ENCODE peak calls at places on chromosomes 2 and 18, in four cellular contexts. K is endothelial cell of umbilical vein, S is upper lobe of left lung, Q is stomach. P is an unnamed sample.

GRCh38 chr2:137708311-137708710 is 256.0 kb upstream of the HNMT start:
- DNase-seq in K (no peak), S (peak), Q (no peak), P (no peak)

GRCh38 chr2:170715932-170716777 is 1.0 kb downstream of the SP5 start:
- DNase-seq in K (no peak), S (peak), Q (peak), P (no peak)

GRCh38 chr2:8577573-8577972 is 104.3 kb upstream of the ID2 start:
- DNase-seq in K (no peak), S (no peak), Q (peak), P (no peak)

GRCh38 chr18:62963522-62963921 is 248.2 kb downstream of the PHLPP1 start:
- DNase-seq in K (no peak), S (no peak), Q (no peak), P (no peak)

GRCh38 chr2:149806651-149807050 is 219.1 kb upstream of the MMADHC start:
- DNase-seq in K (no peak), S (no peak), Q (no peak), P (no peak)

GRCh38 chr2:47833516-47833968 is 50.6 kb downstream of the MSH6 start:
- DNase-seq in K (no peak), S (no peak), Q (no peak), P (no peak)

GRCh38 chr2:236659758-236660150 is 90.1 kb downstream of the ACKR3 start:
- DNase-seq in K (no peak), S (no peak), Q (no peak), P (no peak)

GRCh38 chr2:136696438-136696837 is 68.9 kb upstream of the THSD7B start:
- DNase-seq in K (no peak), S (no peak), Q (no peak), P (no peak)

GRCh38 chr18:25826377-25826776 is 264.0 kb downstream of the SS18 start:
- DNase-seq in K (no peak), S (no peak), Q (no peak), P (no peak)

GRCh38 chr2:141187063-141187429 is 943.8 kb downstream of the LRP1B start:
- DNase-seq in K (no peak), S (no peak), Q (no peak), P (no peak)

GRCh38 chr2:130387804-130388203 is 31.9 kb downstream of the PTPN18 start:
- DNase-seq in K (no peak), S (no peak), Q (no peak), P (no peak)

GRCh38 chr2:191645807-191646611 is 31.9 kb upstream of the NABP1 start:
- DNase-seq in K (no peak), S (no peak), Q (no peak), P (no peak)

DNA sequence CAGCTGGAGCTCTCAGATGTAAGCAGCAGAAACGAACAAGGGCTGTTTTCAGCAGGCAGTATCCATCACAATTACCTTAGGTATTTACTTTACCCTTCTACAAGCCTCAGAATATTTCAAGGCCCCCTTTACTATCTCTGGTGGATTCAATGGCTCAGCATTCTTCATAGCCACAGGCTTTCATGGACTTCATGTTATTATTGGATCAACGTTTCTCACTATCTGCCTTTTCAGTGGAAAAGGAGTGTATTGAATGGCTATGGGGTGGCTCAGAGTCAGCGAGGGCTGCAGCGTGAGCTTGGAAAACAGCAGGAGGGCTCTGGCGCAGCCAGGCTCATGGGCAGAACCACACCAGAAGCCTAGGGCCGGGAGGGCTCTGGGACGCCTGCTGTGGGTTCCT is 16.6 kb upstream of the CHRNA1 start:
- DNase-seq in K (no peak), S (no peak), Q (no peak), P (no peak)
- TF ChIP-seq POLR2AphosphoS5 in K (no peak), S (no peak), Q (no peak), P (no peak)

DNA sequence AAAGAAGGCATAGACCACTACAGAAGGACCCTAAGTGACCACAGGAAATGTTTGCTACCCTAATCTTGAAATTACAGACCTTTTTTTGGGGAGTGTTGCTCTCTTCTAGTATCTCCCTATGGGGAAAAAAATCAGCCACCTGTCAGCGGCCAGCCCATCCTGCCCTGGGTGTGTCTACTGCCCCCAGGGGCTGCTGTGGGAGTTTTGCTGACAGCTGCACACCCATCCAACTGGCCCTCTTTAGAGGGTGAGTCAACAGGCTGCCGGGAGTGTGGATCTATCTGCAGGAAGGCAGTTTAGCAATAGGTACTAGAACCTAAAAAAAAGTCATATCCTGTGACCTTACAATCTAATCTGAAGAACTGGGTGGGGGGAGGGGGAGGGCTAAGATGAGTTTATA is 796 bp upstream of the DYSF start:
- DNase-seq in K (peak), S (no peak), Q (no peak), P (no peak)
- TF ChIP-seq POLR2AphosphoS5 in K (no peak), S (no peak), Q (no peak), P (no peak)

GRCh38 chr18:22167471-22168151 is 1.8 kb upstream of the GATA6 start:
- DNase-seq in K (peak), S (peak), Q (no peak), P (no peak)

GRCh38 chr18:22169889-22170420 is 566 bp downstream of the GATA6 start:
- DNase-seq in K (peak), S (peak), Q (no peak), P (no peak)

GRCh38 chr18:22170421-22171262 is 1.3 kb downstream of the GATA6 start:
- DNase-seq in K (peak), S (peak), Q (no peak), P (no peak)

GRCh38 chr18:22168360-22168921 is 948 bp upstream of the GATA6 start:
- DNase-seq in K (peak), S (peak), Q (peak), P (no peak)

DNA sequence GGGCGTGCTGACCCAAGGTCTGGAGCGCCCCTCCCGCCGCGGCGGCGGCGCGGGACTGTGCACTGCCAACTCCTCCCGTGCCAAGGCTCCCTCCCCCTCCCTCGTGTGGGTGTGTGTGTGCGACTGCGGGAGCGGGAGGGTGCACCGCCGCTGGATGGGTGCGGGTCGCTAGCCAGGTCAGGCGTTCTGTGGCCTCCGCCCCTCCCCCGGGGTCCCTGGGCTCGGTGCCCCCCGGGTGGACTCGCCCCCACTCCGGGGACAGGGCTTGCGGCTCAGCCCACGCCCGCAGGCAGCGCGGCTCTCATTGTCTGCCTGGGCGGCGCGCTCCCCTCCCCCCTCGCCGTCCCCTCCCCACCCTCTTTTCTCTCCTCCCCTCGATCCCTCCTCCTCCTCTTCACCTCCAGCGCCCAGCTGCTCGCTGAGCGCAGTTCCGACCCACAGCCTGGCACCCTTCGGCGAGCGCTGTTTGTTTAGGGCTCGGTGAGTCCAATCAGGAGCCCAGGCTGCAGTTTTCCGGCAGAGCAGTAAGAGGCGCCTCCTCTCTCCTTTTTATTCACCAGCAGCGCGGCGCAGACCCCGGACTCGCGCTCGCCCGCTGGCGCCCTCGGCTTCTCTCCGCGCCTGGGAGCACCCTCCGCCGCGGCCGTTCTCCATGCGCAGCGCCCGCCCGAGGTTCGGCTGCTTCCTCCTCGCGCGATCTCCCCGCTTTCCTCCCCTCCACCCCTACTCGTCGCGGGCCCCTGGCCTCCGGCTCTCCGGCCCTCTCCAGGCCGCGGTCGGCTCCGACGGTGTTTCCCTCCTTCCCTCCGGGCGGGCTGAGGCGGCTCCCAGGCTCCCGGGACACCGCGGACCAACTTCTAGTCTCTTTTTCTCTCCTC is at the start of gene GATA6:
- DNase-seq in K (peak), S (peak), Q (peak), P (peak)
- TF ChIP-seq POLR2AphosphoS5 in K (peak), S (peak), Q (peak), P (no peak)

GRCh38 chr18:59861963-59862819 is 37.6 kb upstream of the PMAIP1 start:
- DNase-seq in K (no peak), S (no peak), Q (no peak), P (no peak)
- TF ChIP-seq POLR2AphosphoS5 in K (no peak), S (no peak), Q (no peak), P (no peak)

GRCh38 chr2:36146765-36147164 is 208.8 kb upstream of the CRIM1 start:
- DNase-seq in K (no peak), S (no peak), Q (no peak), P (no peak)

DNA sequence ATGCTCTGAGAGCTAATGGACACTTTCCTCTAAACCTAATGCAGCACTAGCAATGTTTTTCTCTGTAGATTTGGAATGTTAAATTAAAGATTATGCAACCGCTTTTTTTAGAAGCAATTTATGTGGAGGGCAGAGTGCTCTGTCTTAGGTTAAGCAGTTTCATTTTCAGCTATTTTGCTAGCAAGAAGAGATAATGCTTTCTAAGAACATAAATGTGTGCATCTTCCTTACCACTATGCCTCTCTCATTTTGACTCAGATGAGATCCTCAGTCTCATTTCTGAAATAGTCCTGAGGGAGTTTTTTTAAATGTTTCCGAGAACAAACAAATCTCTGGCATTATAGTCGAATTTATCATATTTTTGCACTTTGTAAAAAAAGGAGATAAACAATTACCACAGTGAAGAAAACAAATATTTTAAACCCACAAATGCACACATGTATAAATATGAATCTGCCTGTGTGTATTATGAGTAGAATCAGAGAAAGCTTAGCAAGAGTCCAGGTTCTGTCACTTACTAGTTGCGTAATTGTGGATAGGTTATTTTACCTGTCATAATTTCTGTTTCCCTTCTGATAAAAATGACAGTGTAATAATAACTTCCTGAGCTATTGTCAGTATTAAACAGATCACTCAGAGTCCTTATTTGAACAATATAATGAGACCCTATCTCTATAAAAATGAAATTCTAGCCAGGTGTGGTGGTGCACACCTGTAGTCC is 207.7 kb upstream of the CRIM1 start:
- DNase-seq in K (no peak), S (no peak), Q (no peak), P (no peak)
- TF ChIP-seq POLR2AphosphoS5 in K (no peak), S (no peak), Q (no peak), P (no peak)

GRCh38 chr2:178756343-178756742 is 50.9 kb downstream of the TTN start:
- DNase-seq in K (no peak), S (no peak), Q (no peak), P (no peak)

GRCh38 chr2:178761759-178762371 is 45.4 kb downstream of the TTN start:
- DNase-seq in K (peak), S (no peak), Q (no peak), P (no peak)

DNA sequence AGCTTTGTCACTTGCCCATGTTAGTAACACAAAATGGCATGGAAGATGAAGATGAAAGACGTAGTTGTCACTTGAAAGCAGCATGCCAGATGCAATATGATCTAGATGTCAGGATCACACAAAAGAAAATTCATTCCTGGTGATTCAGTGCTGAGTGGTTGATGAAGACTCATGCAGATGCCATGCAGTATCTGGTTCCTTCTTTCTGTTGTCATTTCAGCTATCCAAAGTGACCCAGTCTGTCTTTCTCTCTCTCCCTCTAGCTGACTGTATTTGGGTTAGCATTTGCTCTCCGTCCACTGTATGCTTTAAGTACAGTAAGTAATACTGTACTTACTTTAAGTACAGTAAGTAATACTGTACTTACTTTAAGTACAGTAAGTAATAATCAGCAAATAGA is 50.4 kb downstream of the TTN start:
- DNase-seq in K (no peak), S (no peak), Q (no peak), P (no peak)
- TF ChIP-seq POLR2AphosphoS5 in K (no peak), S (no peak), Q (no peak), P (no peak)

GRCh38 chr2:96330407-96330806 is 5.2 kb upstream of the NCAPH start:
- DNase-seq in K (no peak), S (no peak), Q (no peak), P (no peak)
- TF ChIP-seq POLR2AphosphoS5 in K (no peak), S (no peak), Q (no peak), P (no peak)

GRCh38 chr2:26724004-26724750 is 31.7 kb downstream of the KCNK3 start:
- DNase-seq in K (peak), S (peak), Q (peak), P (no peak)
- TF ChIP-seq POLR2AphosphoS5 in K (no peak), S (peak), Q (peak), P (no peak)